ENCODE peak calls at places on chromosomes 16 and 17, in five cellular contexts. H is upper lobe of right lung, A is kidney, K is heart right ventricle, Z is brain microvascular endothelial cell. Y is an unnamed sample. For H3K36me3, the result is how much of the 10 kb centered on the place peaks cover.

GRCh38 chr17:181213-182163 is at the start of gene DOC2B:
- DNase-seq in H (peak), A (peak), K (peak), Z (no peak), Y (peak)

GRCh38 chr16:88303405-88303804 is 79.4 kb upstream of the ZNF469 start:
- DNase-seq in H (no peak), A (peak), K (no peak), Z (no peak), Y (no peak)

GRCh38 chr16:72877374-72878028 is 170.4 kb downstream of the ZFHX3 start:
- DNase-seq in H (no peak), A (no peak), K (no peak), Z (peak), Y (no peak)

GRCh38 chr17:21452377-21453143 is 76.4 kb downstream of the KCNJ12 start:
- DNase-seq in H (peak), A (peak), K (peak), Z (peak), Y (peak)

GRCh38 chr17:55540414-55541091 is 29.3 kb upstream of the SMIM36 start:
- DNase-seq in H (no peak), A (no peak), K (no peak), Z (peak), Y (no peak)

GRCh38 chr17:56020369-56020768 is 132.9 kb upstream of the ANKFN1 start:
- DNase-seq in H (no peak), A (no peak), K (no peak), Z (no peak), Y (no peak)

GRCh38 chr16:90001761-90002503 is 17.3 kb downstream of the DBNDD1 start:
- DNase-seq in H (no peak), A (no peak), K (no peak), Z (no peak), Y (no peak)

GRCh38 chr16:79754081-79754872 is 153.7 kb upstream of the MAF start:
- DNase-seq in H (no peak), A (no peak), K (no peak), Z (peak), Y (no peak)

GRCh38 chr16:12178251-12178990 is 201.9 kb downstream of the SNX29 start:
- DNase-seq in H (no peak), A (no peak), K (peak), Z (no peak), Y (peak)

GRCh38 chr17:64006361-64007088 is 8.4 kb downstream of the PRR29 start:
- DNase-seq in H (no peak), A (peak), K (peak), Z (no peak), Y (peak)

GRCh38 chr17:29292071-29292991 is 1.6 kb downstream of the NUFIP2 start:
- DNase-seq in H (peak), A (peak), K (peak), Z (no peak), Y (peak)

GRCh38 chr16:29714396-29714795 is 31.4 kb downstream of the C16orf54 start:
- DNase-seq in H (no peak), A (no peak), K (no peak), Z (no peak), Y (no peak)

GRCh38 chr17:9004132-9004960 is 17.0 kb upstream of the NTN1 start:
- DNase-seq in H (no peak), A (no peak), K (no peak), Z (no peak), Y (no peak)

GRCh38 chr17:9465216-9465921 is 110.3 kb downstream of the STX8 start:
- DNase-seq in H (no peak), A (no peak), K (no peak), Z (peak), Y (no peak)

GRCh38 chr16:50071075-50071671 is 5.4 kb downstream of the HEATR3 start:
- DNase-seq in H (no peak), A (no peak), K (no peak), Z (no peak), Y (no peak)

GRCh38 chr17:80780381-80781187 is 211.1 kb upstream of the CHMP6 start:
- DNase-seq in H (no peak), A (no peak), K (no peak), Z (no peak), Y (no peak)

GRCh38 chr17:27381007-27381501 is 75.2 kb upstream of the KSR1 start:
- DNase-seq in H (peak), A (peak), K (peak), Z (peak), Y (peak)

GRCh38 chr16:89858973-89859808 is 14.2 kb upstream of the TCF25 start:
- DNase-seq in H (no peak), A (no peak), K (no peak), Z (no peak), Y (no peak)

GRCh38 chr16:11121909-11122692 is 133.9 kb downstream of the SOCS1 start:
- DNase-seq in H (no peak), A (no peak), K (no peak), Z (no peak), Y (no peak)

GRCh38 chr17:72656114-72656763 is 436.2 kb downstream of the SLC39A11 start:
- DNase-seq in H (no peak), A (no peak), K (no peak), Z (no peak), Y (no peak)

GRCh38 chr17:30217054-30217453 is 18.4 kb downstream of the SLC6A4 start:
- DNase-seq in H (no peak), A (no peak), K (no peak), Z (no peak), Y (no peak)

GRCh38 chr17:73760186-73760758 is 116.0 kb upstream of the SDK2 start:
- DNase-seq in H (no peak), A (peak), K (no peak), Z (no peak), Y (no peak)

GRCh38 chr16:22296225-22297113 is 740 bp upstream of the POLR3E start:
- DNase-seq in H (no peak), A (no peak), K (no peak), Z (no peak), Y (no peak)

GRCh38 chr16:55501549-55502322 is 7.1 kb upstream of the LPCAT2 start:
- DNase-seq in H (no peak), A (no peak), K (no peak), Z (no peak), Y (no peak)

GRCh38 chr17:81084691-81085419 is 49.9 kb downstream of the BAIAP2 start:
- DNase-seq in H (peak), A (no peak), K (no peak), Z (no peak), Y (peak)

GRCh38 chr17:48555183-48555615 is 10.3 kb upstream of the HOXB2 start:
- DNase-seq in H (no peak), A (no peak), K (no peak), Z (no peak), Y (no peak)

GRCh38 chr17:1037238-1037879 is 40.4 kb downstream of the TIMM22 start:
- DNase-seq in H (no peak), A (no peak), K (no peak), Z (no peak), Y (no peak)

GRCh38 chr16:81885976-81886586 is 107.0 kb downstream of the PLCG2 start:
- DNase-seq in H (no peak), A (no peak), K (no peak), Z (peak), Y (no peak)

GRCh38 chr17:43907425-43907981 is at the start of gene MPP2:
- DNase-seq in H (peak), A (peak), K (peak), Z (peak), Y (peak)

GRCh38 chr17:43908111-43908721 is 880 bp upstream of the MPP2 start:
- DNase-seq in H (no peak), A (peak), K (peak), Z (peak), Y (peak)

GRCh38 chr17:43906951-43907424 is 348 bp downstream of the MPP2 start:
- DNase-seq in H (no peak), A (peak), K (no peak), Z (no peak), Y (no peak)

GRCh38 chr17:43905985-43906852 is 1.1 kb downstream of the MPP2 start:
- DNase-seq in H (peak), A (peak), K (peak), Z (peak), Y (peak)

DNA sequence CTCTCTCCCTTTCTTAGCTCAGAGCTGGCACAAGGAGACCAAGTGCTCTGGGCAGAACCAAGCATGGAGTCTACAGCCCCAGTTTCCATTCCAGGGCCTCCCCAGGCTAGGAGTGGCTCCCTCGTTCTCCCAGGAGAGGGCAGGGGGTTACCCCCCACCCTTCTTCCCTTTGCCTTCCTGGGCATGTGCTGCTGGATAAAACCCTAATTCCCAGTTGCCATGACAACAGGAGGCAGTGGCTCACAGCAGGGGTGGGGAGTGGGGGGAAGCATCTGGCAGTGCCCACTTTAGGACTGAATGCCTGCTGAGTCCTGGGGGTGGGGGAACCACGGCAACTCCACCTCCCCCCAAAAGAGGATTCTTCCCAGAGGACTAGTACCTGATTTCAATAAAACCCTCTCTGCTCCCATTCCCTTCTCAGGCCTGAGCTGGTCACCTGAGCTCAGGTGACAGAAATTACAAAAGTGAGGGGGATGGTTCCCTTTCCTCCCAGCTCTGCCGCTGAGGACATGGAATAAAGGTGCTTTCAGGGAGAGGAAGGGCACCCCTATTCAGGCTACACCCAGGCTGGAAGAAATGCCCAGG is 1.8 kb downstream of the MPP2 start:
- DNase-seq in H (no peak), A (no peak), K (no peak), Z (no peak), Y (no peak)
- H3K4me3 ChIP-seq in H (no peak), A (no peak), K (no peak), Z (no peak), Y (peak)

GRCh38 chr17:31859487-31860008 is 504 bp upstream of the COPRS start:
- DNase-seq in H (no peak), A (no peak), K (no peak), Z (no peak), Y (no peak)
- H3K36me3 ChIP-seq in H (under half), A (under half), K (under half), Z (under half), Y (under half)

DNA sequence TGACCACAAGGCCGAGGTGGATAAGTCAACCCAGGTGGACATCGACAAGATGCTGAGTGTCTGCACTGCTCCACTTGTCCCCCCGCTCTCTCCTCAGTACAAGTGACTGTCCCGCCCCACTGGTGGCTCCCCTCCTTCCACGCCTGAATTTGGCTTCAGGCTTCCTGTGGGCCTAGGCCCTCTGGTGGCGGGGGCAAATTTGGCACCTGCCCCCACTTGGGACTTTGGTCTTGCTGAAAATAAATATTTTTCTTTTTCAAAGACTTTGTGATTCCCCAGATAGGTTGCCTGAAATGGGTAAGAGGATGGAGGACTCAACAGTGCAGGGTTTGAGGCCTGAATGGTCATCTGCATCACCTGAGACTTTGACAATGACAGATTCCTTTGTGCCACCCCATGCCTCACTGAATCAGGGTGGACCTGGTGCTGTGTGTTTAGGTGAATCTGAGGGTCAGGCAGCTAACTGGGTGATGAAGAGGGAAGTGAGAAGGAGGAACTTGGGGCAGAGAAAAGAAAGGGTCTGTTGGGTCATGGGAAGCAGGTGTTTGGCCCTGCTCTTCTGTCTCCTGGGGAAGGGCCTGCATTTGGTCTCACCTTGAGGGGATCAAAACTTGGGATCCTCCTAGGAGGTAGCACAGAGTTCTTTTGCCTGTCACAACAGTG is 2.0 kb downstream of the C16orf86 start:
- DNase-seq in H (no peak), A (no peak), K (peak), Z (no peak), Y (no peak)
- TF ChIP-seq CTCF in H (no peak), A (no peak), K (no peak), Z (peak), Y (peak)

DNA sequence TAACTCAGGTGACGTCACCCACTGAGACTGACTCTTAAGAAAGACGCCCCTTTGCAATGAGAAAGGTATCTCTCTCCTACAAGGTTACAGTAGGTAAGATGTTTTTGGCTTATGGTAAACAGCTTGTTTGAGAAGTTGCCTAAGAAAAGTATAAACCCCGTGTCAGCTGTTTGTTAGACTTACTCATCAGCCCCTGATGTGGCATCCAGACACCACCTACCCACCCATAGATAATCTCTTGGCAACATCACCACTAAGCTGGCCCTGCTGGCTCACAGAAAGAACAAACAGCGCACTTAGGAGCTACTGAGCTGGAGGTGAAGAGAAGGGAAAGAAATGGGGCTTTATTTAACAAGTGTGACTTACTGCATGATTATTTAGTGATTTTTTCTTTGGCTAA is 121.0 kb downstream of the PARN start:
- DNase-seq in H (no peak), A (no peak), K (no peak), Z (peak), Y (no peak)
- H3K4me3 ChIP-seq in H (no peak), A (no peak), K (no peak), Z (no peak), Y (no peak)

GRCh38 chr17:41868568-41868967 is 3.3 kb upstream of the KLHL11 start:
- DNase-seq in H (no peak), A (no peak), K (no peak), Z (no peak), Y (no peak)
- H3K36me3 ChIP-seq in H (half or more), A (under half), K (under half), Z (half or more), Y (half or more)

GRCh38 chr16:84467256-84467655 is 37.2 kb downstream of the MEAK7 start:
- DNase-seq in H (peak), A (no peak), K (no peak), Z (no peak), Y (no peak)

GRCh38 chr16:84471966-84472365 is 32.5 kb downstream of the MEAK7 start:
- DNase-seq in H (peak), A (no peak), K (no peak), Z (no peak), Y (no peak)

GRCh38 chr16:84467709-84468108 is 36.8 kb downstream of the MEAK7 start:
- DNase-seq in H (no peak), A (no peak), K (no peak), Z (no peak), Y (no peak)

GRCh38 chr16:84475643-84476240 is 28.7 kb downstream of the MEAK7 start:
- DNase-seq in H (peak), A (no peak), K (no peak), Z (no peak), Y (no peak)

GRCh38 chr16:84471316-84471715 is 33.1 kb downstream of the MEAK7 start:
- DNase-seq in H (peak), A (no peak), K (no peak), Z (no peak), Y (no peak)
- TF ChIP-seq CTCF in H (no peak), A (no peak), K (no peak), Z (no peak), Y (no peak)

DNA sequence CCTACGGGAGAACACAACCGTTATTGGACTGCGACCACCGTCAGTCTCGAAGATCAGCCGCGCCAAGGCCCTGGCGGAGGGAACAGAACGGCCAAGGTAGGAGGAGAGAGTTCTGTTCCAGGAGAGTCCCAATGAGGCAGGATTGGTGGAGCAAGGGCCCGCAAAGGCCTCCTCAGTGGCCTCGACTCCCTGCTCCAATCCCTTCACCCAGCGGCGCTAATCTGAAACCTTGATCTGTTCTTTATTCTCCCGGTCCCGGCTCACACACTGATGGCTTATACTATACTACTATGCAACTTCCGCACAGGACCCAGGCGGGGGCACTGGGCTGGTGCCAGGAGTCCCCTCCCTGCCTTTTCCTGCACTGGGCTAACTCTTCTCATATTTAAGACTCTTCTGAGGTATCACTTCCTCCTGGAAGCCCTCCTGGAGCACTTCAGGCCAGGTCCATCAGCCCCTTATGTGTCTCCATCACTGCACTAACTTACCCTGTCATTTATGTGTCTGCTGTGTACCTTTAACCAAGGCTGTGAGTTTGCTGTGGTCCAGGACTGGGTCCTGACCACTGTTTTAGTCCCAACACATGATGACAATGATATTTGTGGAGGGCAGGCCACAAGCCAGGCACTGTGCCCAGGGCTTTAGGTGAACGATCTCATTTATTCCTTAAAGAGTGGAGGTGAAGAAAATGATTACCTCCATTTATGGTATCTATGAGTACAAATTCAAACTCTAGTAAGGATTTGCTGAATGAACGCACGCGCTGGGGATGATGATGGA is 6.9 kb downstream of the CCDC102A start:
- DNase-seq in H (peak), A (peak), K (no peak), Z (no peak), Y (peak)
- H3K4me3 ChIP-seq in H (no peak), A (no peak), K (no peak), Z (no peak), Y (no peak)

GRCh38 chr16:28131210-28131609 is 67.7 kb upstream of the GSG1L start:
- DNase-seq in H (no peak), A (no peak), K (no peak), Z (no peak), Y (no peak)
- H3K36me3 ChIP-seq in H (half or more), A (under half), K (under half), Z (half or more), Y (half or more)

GRCh38 chr17:67110619-67111018 is 66.3 kb downstream of the CACNG1 start:
- DNase-seq in H (no peak), A (no peak), K (no peak), Z (no peak), Y (no peak)
- TF ChIP-seq CTCF in H (no peak), A (no peak), K (no peak), Z (no peak), Y (no peak)

DNA sequence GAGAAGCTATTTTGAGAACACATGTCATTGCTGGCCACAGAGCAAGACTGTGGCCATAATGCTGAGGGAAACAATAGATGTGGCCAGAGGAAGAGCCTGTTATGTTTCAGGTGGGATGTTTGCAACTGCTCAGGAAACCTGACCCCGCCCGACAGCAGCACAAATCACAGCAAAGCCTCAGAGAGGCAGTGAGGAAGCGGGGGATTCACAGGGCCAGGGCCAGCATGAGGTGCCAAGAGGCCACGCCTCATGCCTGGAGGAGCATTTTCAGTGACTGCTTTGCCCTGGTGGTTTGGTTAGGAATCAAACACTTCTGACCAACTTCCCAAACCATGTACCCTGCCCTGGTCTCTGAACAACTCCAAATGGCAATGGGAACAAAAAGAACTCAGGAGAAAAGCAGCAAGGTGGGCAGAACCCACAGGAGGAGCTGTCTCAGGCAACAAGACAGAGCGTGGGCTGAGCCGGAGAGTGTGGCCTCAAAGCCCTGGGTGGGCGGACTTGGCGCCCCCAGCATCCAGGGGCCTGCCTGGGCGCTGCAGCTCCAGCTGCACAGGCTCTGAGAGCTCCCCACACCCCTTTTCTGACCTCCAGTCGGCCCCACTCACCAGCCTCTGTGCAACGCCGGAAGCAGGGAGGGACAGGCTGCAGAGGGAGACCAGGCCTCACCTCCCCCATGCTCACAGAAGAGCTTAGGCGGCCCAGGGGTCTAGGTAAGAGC is 20.6 kb downstream of the HIC1 start:
- DNase-seq in H (no peak), A (no peak), K (peak), Z (peak), Y (peak)
- H3K4me3 ChIP-seq in H (no peak), A (no peak), K (no peak), Z (no peak), Y (no peak)

Y was measured in psoas muscle.